ENCODE peak calls at places on chromosomes 6 and 20, in five cellular contexts. N is Panc1; V is H7; M is mesendoderm; L is CD8-positive, alpha-beta T cell. Q is an unnamed sample. For H3K27me3, the result is how much of the 10 kb centered on the place peaks cover.

GRCh38 chr20:54193817-54194216 is 14.1 kb upstream of the PFDN4 start:
- DNase-seq in N (no peak), V (no peak), M (no peak), L (no peak), Q (no peak)

GRCh38 chr6:65637289-65638046 is 69.6 kb downstream of the EYS start:
- DNase-seq in V (no peak), M (no peak), L (no peak), N (no peak), Q (no peak)

GRCh38 chr20:51631011-51631950 is 88.8 kb upstream of the NFATC2 start:
- DNase-seq in V (no peak), N (peak), M (no peak), L (no peak), Q (peak)

GRCh38 chr6:139547082-139547776 is 172.8 kb upstream of the CITED2 start:
- DNase-seq in N (no peak), V (no peak), L (no peak), M (no peak), Q (no peak)

GRCh38 chr6:42100029-42100901 is 42.2 kb downstream of the C6orf132 start:
- DNase-seq in N (no peak), L (no peak), M (no peak), V (no peak), Q (no peak)

GRCh38 chr6:47633141-47633540 is 65.2 kb upstream of the ADGRF4 start:
- DNase-seq in N (no peak), V (no peak), L (no peak), M (peak), Q (no peak)

GRCh38 chr6:113994934-113995342 is 24.0 kb upstream of the HDAC2 start:
- DNase-seq in V (peak), M (peak), N (peak), L (no peak), Q (peak)

GRCh38 chr6:1135726-1136414 is 176.0 kb upstream of the FOXQ1 start:
- DNase-seq in M (no peak), L (no peak), N (no peak), V (no peak), Q (no peak)

GRCh38 chr6:105102186-105102585 is 77.6 kb downstream of the POPDC3 start:
- DNase-seq in L (no peak), N (no peak), V (no peak), M (no peak), Q (no peak)

GRCh38 chr6:17269840-17270239 is 11.3 kb upstream of the RBM24 start:
- DNase-seq in M (peak), N (no peak), V (no peak), L (no peak), Q (no peak)

GRCh38 chr6:73451166-73452106 is 661 bp downstream of the CGAS start:
- DNase-seq in N (peak), L (peak), M (peak), V (peak), Q (peak)

GRCh38 chr6:114648847-114649246 is 306.0 kb upstream of the HS3ST5 start:
- DNase-seq in V (no peak), L (no peak), M (no peak), N (no peak), Q (no peak)

GRCh38 chr20:58084966-58085365 is 143.5 kb downstream of the ANKRD60 start:
- DNase-seq in N (no peak), L (no peak), M (no peak), V (no peak), Q (peak)

GRCh38 chr6:154460306-154461071 is 50.0 kb downstream of the CNKSR3 start:
- DNase-seq in N (no peak), L (no peak), V (no peak), M (no peak), Q (no peak)

GRCh38 chr6:14328163-14328562 is 210.6 kb downstream of the CD83 start:
- DNase-seq in V (no peak), M (no peak), N (no peak), L (no peak), Q (no peak)

GRCh38 chr20:20525214-20525613 is 157.3 kb downstream of the INSM1 start:
- DNase-seq in N (no peak), L (no peak), M (no peak), V (no peak), Q (no peak)

GRCh38 chr6:159169557-159170332 is 545 bp downstream of the FNDC1 start:
- DNase-seq in M (peak), V (peak), L (no peak), N (no peak), Q (no peak)
- H3K27me3 ChIP-seq in M (under half), V (half or more), L (under half), N (under half), Q (under half)

GRCh38 chr6:129644567-129645015 is 65.4 kb downstream of the ARHGAP18 start:
- DNase-seq in V (no peak), M (peak), N (no peak), L (no peak), Q (no peak)
- H3K27me3 ChIP-seq in V (under half), M (under half), N (under half), L (under half), Q (under half)

GRCh38 chr20:5481872-5482271 is 165.1 kb upstream of the PROKR2 start:
- DNase-seq in N (no peak), L (no peak), V (no peak), M (no peak), Q (no peak)

GRCh38 chr20:5484346-5484745 is 167.6 kb upstream of the PROKR2 start:
- DNase-seq in V (no peak), M (no peak), L (no peak), N (no peak), Q (no peak)

GRCh38 chr20:5482791-5483190 is 166.0 kb upstream of the PROKR2 start:
- DNase-seq in L (no peak), V (no peak), N (no peak), M (no peak), Q (no peak)

GRCh38 chr20:5486377-5487054 is 169.8 kb upstream of the PROKR2 start:
- DNase-seq in L (no peak), N (no peak), V (no peak), M (no peak), Q (no peak)

GRCh38 chr20:5484926-5485325 is 168.2 kb upstream of the PROKR2 start:
- DNase-seq in V (no peak), N (no peak), L (no peak), M (no peak), Q (no peak)
- H3K27me3 ChIP-seq in V (under half), N (under half), L (under half), M (under half), Q (under half)

GRCh38 chr20:61726979-61727378 is 338.7 kb downstream of the TAF4 start:
- DNase-seq in N (no peak), M (no peak), V (no peak), L (no peak), Q (no peak)

GRCh38 chr20:61728326-61728725 is 337.4 kb downstream of the TAF4 start:
- DNase-seq in V (no peak), N (no peak), M (no peak), L (no peak), Q (no peak)

GRCh38 chr20:61725966-61726365 is 339.7 kb downstream of the TAF4 start:
- DNase-seq in N (no peak), M (no peak), L (no peak), V (no peak), Q (no peak)

GRCh38 chr20:61728786-61729365 is 336.8 kb downstream of the TAF4 start:
- DNase-seq in V (no peak), N (no peak), L (no peak), M (no peak), Q (no peak)

DNA sequence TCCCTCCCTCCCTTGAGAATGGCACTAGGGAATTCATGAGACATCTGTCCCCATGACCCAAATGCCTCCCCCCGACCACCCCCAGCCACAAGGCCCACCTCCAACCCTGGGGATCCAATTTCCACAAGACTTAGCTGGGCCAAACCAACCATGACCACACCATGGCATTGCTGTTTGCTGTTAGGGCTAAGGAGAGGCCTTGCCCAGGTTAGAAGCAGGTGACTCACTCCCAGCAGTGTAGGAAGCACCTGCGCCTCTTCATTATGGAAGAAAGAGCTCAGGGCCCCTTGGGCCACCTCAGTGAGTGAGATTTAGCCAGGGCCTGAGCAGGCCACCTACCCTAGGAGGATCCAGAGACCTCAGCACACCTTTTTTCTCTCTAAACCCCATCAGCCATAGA is 337.9 kb downstream of the TAF4 start:
- DNase-seq in N (no peak), L (no peak), M (no peak), V (no peak), Q (no peak)
- H3K27me3 ChIP-seq in N (under half), L (under half), M (under half), V (under half), Q (under half)

GRCh38 chr6:137046871-137047412 is 2.2 kb upstream of the IL20RA start:
- DNase-seq in V (no peak), N (no peak), L (no peak), M (no peak), Q (peak)
- H3K27me3 ChIP-seq in V (under half), N (under half), L (under half), M (under half), Q (under half)

GRCh38 chr6:151808331-151809241 is 1.1 kb downstream of the ESR1 start:
- DNase-seq in L (no peak), V (peak), N (no peak), M (peak), Q (no peak)
- H3K27me3 ChIP-seq in L (under half), V (under half), N (under half), M (under half), Q (under half)

GRCh38 chr6:165663736-165664552 is 903 bp upstream of the PDE10A start:
- DNase-seq in L (no peak), M (peak), N (no peak), V (peak), Q (no peak)
- H3K27me3 ChIP-seq in L (under half), M (under half), N (under half), V (half or more), Q (under half)